ENCODE peak calls at places on chromosomes 11 and 22, in eight cellular contexts. R is tibial nerve, Y is H1, Q is NB4, M is GM13976, B is PC-3, W is stomach, X is RWPE1. N is an unnamed sample.

GRCh38 chr11:6387811-6388599 is 2.3 kb upstream of the SMPD1 start:
- DNase-seq in Q (no peak), Y (no peak), X (no peak), M (no peak), W (no peak), R (no peak), B (no peak), N (no peak)

GRCh38 chr11:35487532-35488078 is 37.8 kb downstream of the PAMR1 start:
- DNase-seq in R (peak), Y (peak), X (no peak), B (peak), W (no peak), M (no peak), Q (peak), N (no peak)

GRCh38 chr11:1460396-1460795 is 26.2 kb downstream of the MOB2 start:
- DNase-seq in W (peak), X (no peak), R (peak), Y (no peak), B (no peak), M (no peak), Q (no peak), N (no peak)

GRCh38 chr11:31805037-31805628 is 6.0 kb downstream of the PAX6 start:
- DNase-seq in X (no peak), W (no peak), M (peak), B (no peak), Q (no peak), R (no peak), Y (no peak), N (no peak)

GRCh38 chr11:76577199-76577920 is 93.2 kb downstream of the LRRC32 start:
- DNase-seq in X (peak), W (no peak), B (peak), R (no peak), Q (no peak), Y (no peak), M (no peak), N (peak)

GRCh38 chr11:129894281-129895125 is 875 bp downstream of the NFRKB start:
- DNase-seq in W (no peak), B (peak), X (peak), Q (peak), R (no peak), M (no peak), Y (no peak), N (no peak)

GRCh38 chr11:125443767-125444311 is 52.2 kb downstream of the FEZ1 start:
- DNase-seq in Y (no peak), X (no peak), R (no peak), M (no peak), Q (no peak), W (no peak), B (no peak), N (no peak)

GRCh38 chr11:24502425-24502824 is 5.6 kb downstream of the LUZP2 start:
- DNase-seq in Y (no peak), W (no peak), X (no peak), Q (no peak), R (no peak), B (no peak), M (no peak), N (no peak)

GRCh38 chr11:80393210-80393609 is 952.4 kb upstream of the TENM4 start:
- DNase-seq in B (no peak), W (no peak), R (no peak), X (no peak), M (no peak), Q (no peak), Y (no peak), N (no peak)

GRCh38 chr11:130781906-130782305 is 134.4 kb downstream of the SNX19 start:
- DNase-seq in R (no peak), Y (no peak), W (no peak), X (peak), M (no peak), Q (no peak), B (peak), N (no peak)

GRCh38 chr11:70883323-70883940 is 368.9 kb downstream of the SHANK2 start:
- DNase-seq in Y (no peak), X (no peak), M (no peak), W (no peak), Q (no peak), B (no peak), R (no peak), N (no peak)

GRCh38 chr22:45435544-45436139 is 22.1 kb downstream of the RIBC2 start:
- DNase-seq in W (peak), X (peak), Q (peak), R (peak), M (peak), B (peak), Y (peak), N (peak)

GRCh38 chr11:123218451-123218850 is 23.4 kb upstream of the CLMP start:
- DNase-seq in B (no peak), R (no peak), W (no peak), Q (no peak), Y (no peak), X (no peak), M (no peak), N (no peak)

GRCh38 chr11:122656631-122657101 is 1.1 kb downstream of the UBASH3B start:
- DNase-seq in X (peak), Q (peak), B (peak), M (peak), R (peak), Y (no peak), W (peak), N (no peak)

DNA sequence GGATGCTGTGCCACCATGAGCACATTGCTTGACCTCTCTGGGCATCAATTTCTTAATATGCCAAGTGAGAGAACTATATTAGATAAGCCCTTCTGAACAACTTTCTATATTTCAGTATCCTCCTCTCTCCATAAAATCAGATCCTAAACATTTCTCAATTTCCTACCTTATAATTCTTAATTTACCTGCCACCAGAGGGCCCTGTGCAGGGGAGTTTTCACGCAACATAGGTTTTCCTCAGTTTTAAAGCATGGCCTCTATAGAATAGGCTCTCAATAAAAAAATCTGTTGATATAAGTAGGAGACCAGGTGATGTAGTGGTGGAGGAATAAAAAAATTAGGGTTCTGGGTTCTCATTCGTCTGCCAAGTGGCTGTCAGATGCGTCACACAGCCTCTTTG is 83.7 kb upstream of the DBX1 start:
- DNase-seq in Y (no peak), W (no peak), X (no peak), M (no peak), B (peak), Q (no peak), R (no peak), N (no peak)
- TF ChIP-seq CTCF in Y (peak), W (no peak), X (peak), M (peak), B (peak), Q (peak), R (no peak), N (peak)

GRCh38 chr11:61392991-61393595 is 706 bp downstream of the TMEM216 start:
- DNase-seq in M (peak), X (peak), W (no peak), R (no peak), Y (no peak), Q (peak), B (peak), N (no peak)
- TF ChIP-seq CTCF in M (peak), X (peak), W (no peak), R (no peak), Y (peak), Q (peak), B (peak), N (peak)

GRCh38 chr11:78711732-78712131 is 137.1 kb upstream of the NARS2 start:
- DNase-seq in X (no peak), R (no peak), B (no peak), Y (no peak), M (no peak), Q (no peak), W (no peak), N (no peak)

GRCh38 chr11:78704811-78705210 is 130.1 kb upstream of the NARS2 start:
- DNase-seq in X (no peak), Q (no peak), W (no peak), B (no peak), R (no peak), M (no peak), Y (no peak), N (no peak)

GRCh38 chr11:78708388-78708787 is 133.7 kb upstream of the NARS2 start:
- DNase-seq in M (no peak), X (peak), R (no peak), Y (no peak), B (peak), Q (no peak), W (no peak), N (no peak)
- TF ChIP-seq CTCF in M (no peak), X (no peak), R (no peak), Y (no peak), B (no peak), Q (no peak), W (no peak), N (no peak)

GRCh38 chr11:43923327-43924111 is 18.9 kb upstream of the C11orf96 start:
- DNase-seq in Q (no peak), M (no peak), Y (no peak), X (no peak), R (peak), B (peak), W (no peak), N (no peak)
- TF ChIP-seq CTCF in Q (no peak), M (no peak), Y (no peak), X (no peak), R (no peak), B (no peak), W (no peak), N (no peak)

DNA sequence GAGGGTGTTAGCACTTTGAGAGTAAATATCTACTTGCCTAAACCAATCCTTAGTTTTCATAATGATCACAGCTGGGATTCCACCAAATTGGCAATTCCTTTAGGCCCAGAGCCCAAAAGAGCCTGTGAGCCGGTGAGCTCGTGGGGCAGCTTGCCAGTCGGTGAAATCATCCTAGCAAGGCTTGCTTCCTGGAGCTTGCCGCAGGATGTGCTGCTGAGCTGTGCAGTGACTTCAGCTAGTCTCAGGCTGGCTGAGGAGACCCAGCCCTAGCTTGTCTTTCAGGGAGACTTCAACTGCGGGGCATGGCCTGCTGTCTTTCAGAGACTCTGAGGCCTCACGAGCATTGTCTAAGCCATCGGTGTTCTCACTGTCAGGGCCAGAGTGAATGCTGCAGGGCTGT is 73.6 kb upstream of the SUSD2 start:
- DNase-seq in M (no peak), Y (no peak), Q (no peak), R (peak), W (peak), X (peak), B (peak), N (no peak)
- TF ChIP-seq CTCF in M (no peak), Y (no peak), Q (no peak), R (peak), W (no peak), X (no peak), B (no peak), N (no peak)

GRCh38 chr11:13289081-13289480 is 11.5 kb downstream of the BMAL1 start:
- DNase-seq in X (no peak), B (peak), Q (no peak), M (no peak), Y (no peak), R (no peak), W (no peak), N (no peak)
- TF ChIP-seq CTCF in X (no peak), B (peak), Q (no peak), M (no peak), Y (no peak), R (no peak), W (no peak), N (peak)

DNA sequence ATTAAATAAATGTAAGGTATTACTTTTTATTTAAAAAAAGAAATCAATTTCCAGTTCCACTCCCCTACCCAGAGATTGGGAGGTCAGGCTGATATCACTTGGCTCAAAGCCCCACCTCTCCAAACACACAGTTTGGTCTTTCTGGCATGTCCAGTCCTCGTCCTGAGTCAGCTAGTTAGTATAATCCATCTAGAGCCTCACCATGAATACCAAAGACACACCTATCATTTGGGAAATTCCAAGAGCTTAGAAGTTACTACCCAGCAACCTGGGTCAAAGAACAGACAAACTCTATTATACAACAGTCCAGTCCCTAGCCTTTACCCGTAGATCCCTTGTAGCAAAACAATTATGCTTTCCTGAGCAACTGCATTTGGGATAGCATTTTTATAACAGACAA is 9.4 kb downstream of the TREH start:
- DNase-seq in R (no peak), B (no peak), X (no peak), Y (no peak), W (no peak), Q (no peak), M (no peak), N (no peak)
- TF ChIP-seq CTCF in R (no peak), B (no peak), X (no peak), Y (no peak), W (no peak), Q (no peak), M (no peak), N (no peak)

DNA sequence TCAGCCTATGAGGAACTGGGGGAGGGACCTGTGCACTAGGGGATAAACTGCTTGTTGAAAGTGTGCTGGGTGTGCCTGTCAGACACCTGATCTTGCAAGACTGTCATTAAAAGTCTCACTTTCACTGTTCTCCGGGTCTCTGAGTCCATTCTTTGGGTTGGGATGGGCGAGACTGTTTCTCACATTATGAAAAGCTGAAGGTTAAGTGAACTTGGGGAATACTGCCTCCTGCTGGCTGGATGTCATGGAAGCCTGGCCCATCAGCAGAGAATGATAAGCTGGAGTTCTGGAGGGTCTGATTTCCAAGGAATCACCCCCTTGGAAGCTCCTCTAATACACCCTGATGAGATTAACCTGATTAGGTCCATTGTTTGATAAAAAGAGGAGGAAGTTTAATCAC is 9.0 kb upstream of the VPREB1 start:
- DNase-seq in M (peak), Q (peak), B (peak), R (peak), X (no peak), W (no peak), Y (no peak), N (no peak)
- TF ChIP-seq CTCF in M (peak), Q (peak), B (peak), R (peak), X (no peak), W (no peak), Y (peak), N (peak)

DNA sequence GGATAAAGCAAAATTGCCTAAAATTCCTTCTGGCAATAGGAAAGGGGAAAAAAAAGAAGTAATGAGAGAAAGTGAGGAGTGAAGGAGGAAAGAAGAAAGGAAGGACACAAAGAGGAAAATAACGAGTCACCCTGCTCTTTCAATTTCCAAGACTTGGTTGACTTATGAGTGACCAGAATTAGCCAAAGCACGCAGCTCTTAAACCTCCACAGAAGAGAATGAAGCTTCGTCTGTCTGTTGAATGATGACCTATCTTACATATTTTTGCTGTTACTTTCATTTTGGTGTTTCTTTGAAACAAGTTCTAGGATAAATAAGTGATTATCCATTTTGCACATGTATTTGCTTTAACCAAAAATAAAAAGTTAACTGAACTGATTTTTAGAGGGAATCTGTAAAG is 728 bp downstream of the MMP27 start:
- DNase-seq in Y (no peak), X (no peak), M (no peak), R (no peak), W (no peak), B (no peak), Q (no peak), N (no peak)
- TF ChIP-seq CTCF in Y (no peak), X (no peak), M (no peak), R (no peak), W (no peak), B (no peak), Q (no peak), N (no peak)

GRCh38 chr22:43893266-43893665 is 1.5 kb upstream of the PNPLA5 start:
- DNase-seq in R (no peak), Q (no peak), Y (no peak), B (no peak), W (no peak), X (no peak), M (no peak), N (no peak)

GRCh38 chr22:43890901-43891331 is 897 bp downstream of the PNPLA5 start:
- DNase-seq in M (no peak), Q (no peak), Y (no peak), R (no peak), W (no peak), B (no peak), X (no peak), N (no peak)

GRCh38 chr22:43889366-43890253 is 2.2 kb downstream of the PNPLA5 start:
- DNase-seq in R (no peak), Q (no peak), W (no peak), M (no peak), B (peak), Y (no peak), X (no peak), N (no peak)

GRCh38 chr22:43892183-43892894 is 526 bp upstream of the PNPLA5 start:
- DNase-seq in W (no peak), M (no peak), B (no peak), R (no peak), Y (no peak), Q (no peak), X (no peak), N (no peak)

GRCh38 chr22:43891360-43892182 is at the start of gene PNPLA5:
- DNase-seq in X (no peak), W (no peak), R (no peak), Q (no peak), B (no peak), M (no peak), Y (no peak), N (no peak)
- TF ChIP-seq CTCF in X (no peak), W (no peak), R (no peak), Q (no peak), B (no peak), M (no peak), Y (peak), N (no peak)